ENCODE peak calls at places on chromosomes 4 and X, in eight cellular contexts. One of them, this sample, is unnamed.

GRCh38 chr4:89123418-89123817 is 12.1 kb downstream of the TIGD2 start:
- DNase-seq in lower leg skin: no peak
- DNase-seq in mesothelial cell of epicardium: no peak
- DNase-seq in AG09319: no peak
- DNase-seq in neural crest cell: no peak
- DNase-seq in cardiac muscle cell: no peak
- DNase-seq in GM13976: no peak
- DNase-seq in AG09309: no peak
- DNase-seq in this sample: peak; percentile 5

GRCh38 chr4:43296946-43297528 is 404.5 kb downstream of the GRXCR1 start:
- DNase-seq in mesothelial cell of epicardium: no peak
- DNase-seq in neural crest cell: no peak
- DNase-seq in lower leg skin: no peak
- DNase-seq in GM13976: no peak
- DNase-seq in AG09309: no peak
- DNase-seq in AG09319: no peak
- DNase-seq in cardiac muscle cell: no peak
- DNase-seq in this sample: no peak

GRCh38 chrX:22338740-22339139 is 66.0 kb downstream of the CBLL2 start:
- DNase-seq in mesothelial cell of epicardium: no peak
- DNase-seq in neural crest cell: no peak
- DNase-seq in GM13976: no peak
- DNase-seq in AG09319: no peak
- DNase-seq in lower leg skin: no peak
- DNase-seq in AG09309: no peak
- DNase-seq in cardiac muscle cell: no peak
- DNase-seq in this sample: no peak

GRCh38 chr4:108370291-108370690 is 201.6 kb upstream of the LEF1 start:
- DNase-seq in lower leg skin: no peak
- DNase-seq in AG09309: no peak
- DNase-seq in mesothelial cell of epicardium: no peak
- DNase-seq in GM13976: no peak
- DNase-seq in AG09319: no peak
- DNase-seq in neural crest cell: no peak
- DNase-seq in cardiac muscle cell: no peak
- DNase-seq in this sample: no peak

GRCh38 chr4:77712675-77713074 is 106.5 kb downstream of the CNOT6L start:
- DNase-seq in mesothelial cell of epicardium: no peak
- DNase-seq in neural crest cell: no peak
- DNase-seq in AG09309: no peak
- DNase-seq in GM13976: no peak
- DNase-seq in AG09319: no peak
- DNase-seq in lower leg skin: no peak
- DNase-seq in cardiac muscle cell: no peak
- DNase-seq in this sample: no peak

GRCh38 chrX:128728943-128729342 is 676.7 kb upstream of the ACTRT1 start:
- DNase-seq in GM13976: no peak
- DNase-seq in lower leg skin: no peak
- DNase-seq in AG09319: no peak
- DNase-seq in neural crest cell: no peak
- DNase-seq in cardiac muscle cell: no peak
- DNase-seq in mesothelial cell of epicardium: no peak
- DNase-seq in AG09309: no peak
- DNase-seq in this sample: no peak

GRCh38 chr4:109979932-109980717 is 67.4 kb downstream of the EGF start:
- DNase-seq in neural crest cell: no peak
- DNase-seq in cardiac muscle cell: peak; percentile 29
- DNase-seq in GM13976: no peak
- DNase-seq in mesothelial cell of epicardium: no peak
- DNase-seq in lower leg skin: no peak
- DNase-seq in AG09319: no peak
- DNase-seq in AG09309: peak; percentile 42
- DNase-seq in this sample: peak; percentile 55

GRCh38 chr4:99815597-99816011 is 1.0 kb upstream of the DAPP1 start:
- DNase-seq in cardiac muscle cell: peak; percentile 10
- DNase-seq in AG09319: no peak
- DNase-seq in GM13976: no peak
- DNase-seq in lower leg skin: peak; percentile 66
- DNase-seq in AG09309: no peak
- DNase-seq in mesothelial cell of epicardium: no peak
- DNase-seq in neural crest cell: no peak
- DNase-seq in this sample: peak; percentile 79

GRCh38 chr4:139223682-139224317 is 46.8 kb upstream of the ELF2 start:
- DNase-seq in neural crest cell: no peak
- DNase-seq in GM13976: no peak
- DNase-seq in lower leg skin: no peak
- DNase-seq in AG09309: no peak
- DNase-seq in cardiac muscle cell: peak; percentile 82
- DNase-seq in mesothelial cell of epicardium: no peak
- DNase-seq in AG09319: no peak
- DNase-seq in this sample: no peak

GRCh38 chrX:154046262-154046771 is 26.6 kb upstream of the IRAK1 start:
- DNase-seq in lower leg skin: peak; percentile 34
- DNase-seq in GM13976: no peak
- DNase-seq in mesothelial cell of epicardium: no peak
- DNase-seq in neural crest cell: no peak
- DNase-seq in AG09319: peak; percentile 64
- DNase-seq in AG09309: peak; percentile 58
- DNase-seq in cardiac muscle cell: peak; percentile 94
- DNase-seq in this sample: no peak

GRCh38 chr4:151371045-151371605 is 37.9 kb upstream of the FHIP1A start:
- DNase-seq in neural crest cell: no peak
- DNase-seq in AG09309: no peak
- DNase-seq in mesothelial cell of epicardium: no peak
- DNase-seq in AG09319: peak; percentile 42
- DNase-seq in lower leg skin: no peak
- DNase-seq in cardiac muscle cell: peak; percentile 22
- DNase-seq in GM13976: no peak
- DNase-seq in this sample: no peak

GRCh38 chr4:119037709-119038463 is 97.7 kb upstream of the MYOZ2 start:
- DNase-seq in mesothelial cell of epicardium: no peak
- DNase-seq in lower leg skin: no peak
- DNase-seq in GM13976: no peak
- DNase-seq in AG09319: no peak
- DNase-seq in AG09309: peak; percentile 42
- DNase-seq in cardiac muscle cell: peak; percentile 54
- DNase-seq in neural crest cell: no peak
- DNase-seq in this sample: no peak

GRCh38 chr4:77076889-77077635 is 1.3 kb upstream of the CCNI start:
- DNase-seq in AG09309: no peak
- DNase-seq in neural crest cell: no peak
- DNase-seq in lower leg skin: no peak
- DNase-seq in mesothelial cell of epicardium: no peak
- DNase-seq in AG09319: no peak
- DNase-seq in GM13976: no peak
- DNase-seq in cardiac muscle cell: no peak
- DNase-seq in this sample: no peak

GRCh38 chr4:107453987-107454386 is 266.0 kb downstream of the PAPSS1 start:
- DNase-seq in lower leg skin: no peak
- DNase-seq in mesothelial cell of epicardium: no peak
- DNase-seq in GM13976: no peak
- DNase-seq in neural crest cell: no peak
- DNase-seq in cardiac muscle cell: peak; percentile 0
- DNase-seq in AG09309: no peak
- DNase-seq in AG09319: no peak
- DNase-seq in this sample: no peak

GRCh38 chr4:15318621-15319348 is 109.0 kb upstream of the C1QTNF7 start:
- DNase-seq in AG09319: peak; percentile 49
- DNase-seq in cardiac muscle cell: no peak
- DNase-seq in GM13976: no peak
- DNase-seq in AG09309: no peak
- DNase-seq in lower leg skin: no peak
- DNase-seq in mesothelial cell of epicardium: no peak
- DNase-seq in neural crest cell: no peak
- DNase-seq in this sample: no peak

GRCh38 chrX:77668391-77669237 is 117.4 kb downstream of the ATRX start:
- DNase-seq in GM13976: no peak
- DNase-seq in AG09319: no peak
- DNase-seq in AG09309: no peak
- DNase-seq in neural crest cell: no peak
- DNase-seq in mesothelial cell of epicardium: no peak
- DNase-seq in cardiac muscle cell: peak; percentile 49
- DNase-seq in lower leg skin: no peak
- DNase-seq in this sample: peak; percentile 2

GRCh38 chr4:4376074-4376473 is 10.8 kb upstream of the NSG1 start:
- DNase-seq in lower leg skin: no peak
- DNase-seq in cardiac muscle cell: no peak
- DNase-seq in neural crest cell: no peak
- DNase-seq in GM13976: no peak
- DNase-seq in AG09319: no peak
- DNase-seq in mesothelial cell of epicardium: no peak
- DNase-seq in AG09309: no peak
- DNase-seq in this sample: no peak

GRCh38 chr4:75009138-75009537 is 76.2 kb downstream of the PARM1 start:
- DNase-seq in cardiac muscle cell: no peak
- DNase-seq in GM13976: no peak
- DNase-seq in AG09309: no peak
- DNase-seq in lower leg skin: no peak
- DNase-seq in neural crest cell: no peak
- DNase-seq in mesothelial cell of epicardium: no peak
- DNase-seq in AG09319: no peak
- DNase-seq in this sample: no peak

DNA sequence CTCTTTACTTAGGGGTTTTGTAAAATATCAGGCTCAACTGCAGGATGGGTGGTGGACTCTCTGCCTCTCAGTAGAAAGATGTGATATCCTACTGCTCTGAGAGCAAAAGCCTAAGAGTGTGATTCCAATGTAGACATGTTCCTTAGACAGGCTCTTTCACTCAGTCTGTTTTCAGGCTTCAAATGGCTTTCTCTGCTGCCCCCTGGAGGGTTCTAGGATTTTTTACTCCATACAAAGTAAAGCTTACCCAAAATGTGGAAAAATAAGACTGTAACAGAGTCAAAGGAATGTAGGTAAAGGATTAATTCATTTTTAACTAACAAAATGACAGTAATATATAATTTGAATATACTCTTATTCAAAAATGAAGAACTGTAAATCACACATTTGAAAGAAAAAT is 32.1 kb downstream of the ZGRF1 start:
- DNase-seq in neural crest cell: peak; percentile 52
- DNase-seq in cardiac muscle cell: peak; percentile 75
- DNase-seq in AG09309: peak; percentile 25
- DNase-seq in GM13976: peak; percentile 54
- DNase-seq in AG09319: peak; percentile 30
- DNase-seq in lower leg skin: peak; percentile 25
- DNase-seq in mesothelial cell of epicardium: no peak
- DNase-seq in this sample: peak; percentile 49
- TF ChIP-seq CTCF in neural crest cell: peak; percentile 78
- TF ChIP-seq CTCF in cardiac muscle cell: peak; percentile 72
- TF ChIP-seq CTCF in AG09309: peak; percentile 72
- TF ChIP-seq CTCF in GM13976: peak; percentile 44
- TF ChIP-seq CTCF in AG09319: peak; percentile 75
- TF ChIP-seq CTCF in lower leg skin: no peak
- TF ChIP-seq CTCF in mesothelial cell of epicardium: peak; percentile 43
- TF ChIP-seq CTCF in this sample: peak; percentile 64

GRCh38 chr4:1448589-1449420 is 42.6 kb upstream of the NKX1-1 start:
- DNase-seq in AG09319: no peak
- DNase-seq in lower leg skin: no peak
- DNase-seq in neural crest cell: no peak
- DNase-seq in AG09309: no peak
- DNase-seq in mesothelial cell of epicardium: no peak
- DNase-seq in GM13976: no peak
- DNase-seq in cardiac muscle cell: no peak
- DNase-seq in this sample: no peak
- TF ChIP-seq CTCF in AG09319: no peak
- TF ChIP-seq CTCF in lower leg skin: no peak
- TF ChIP-seq CTCF in neural crest cell: no peak
- TF ChIP-seq CTCF in AG09309: no peak
- TF ChIP-seq CTCF in mesothelial cell of epicardium: no peak
- TF ChIP-seq CTCF in GM13976: no peak
- TF ChIP-seq CTCF in cardiac muscle cell: no peak
- TF ChIP-seq CTCF in this sample: no peak

DNA sequence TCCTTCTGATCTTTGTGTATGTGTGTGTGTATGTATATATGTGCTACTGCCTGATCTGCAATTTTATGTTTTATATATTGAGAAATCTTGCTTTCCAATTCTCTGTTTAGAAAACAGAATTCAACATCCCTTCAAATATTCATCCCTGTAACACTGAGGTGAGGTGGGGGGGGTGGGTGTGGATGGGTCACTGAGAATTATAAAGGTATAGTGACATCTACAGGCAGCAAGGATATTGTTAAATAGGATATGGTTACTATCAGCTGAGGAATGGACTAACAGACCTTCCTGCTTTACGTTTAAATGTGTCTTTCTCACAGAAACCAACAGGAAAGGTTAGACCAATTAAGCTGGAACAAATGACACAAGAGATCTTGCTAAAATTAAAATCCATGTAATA is 19.0 kb upstream of the MAGEB2 start:
- DNase-seq in neural crest cell: no peak
- DNase-seq in AG09319: no peak
- DNase-seq in lower leg skin: no peak
- DNase-seq in cardiac muscle cell: peak; percentile 6
- DNase-seq in GM13976: no peak
- DNase-seq in mesothelial cell of epicardium: no peak
- DNase-seq in AG09309: no peak
- DNase-seq in this sample: peak; percentile 28
- TF ChIP-seq CTCF in neural crest cell: peak; percentile 58
- TF ChIP-seq CTCF in AG09319: no peak
- TF ChIP-seq CTCF in lower leg skin: no peak
- TF ChIP-seq CTCF in cardiac muscle cell: no peak
- TF ChIP-seq CTCF in GM13976: no peak
- TF ChIP-seq CTCF in mesothelial cell of epicardium: no peak
- TF ChIP-seq CTCF in AG09309: no peak
- TF ChIP-seq CTCF in this sample: no peak

DNA sequence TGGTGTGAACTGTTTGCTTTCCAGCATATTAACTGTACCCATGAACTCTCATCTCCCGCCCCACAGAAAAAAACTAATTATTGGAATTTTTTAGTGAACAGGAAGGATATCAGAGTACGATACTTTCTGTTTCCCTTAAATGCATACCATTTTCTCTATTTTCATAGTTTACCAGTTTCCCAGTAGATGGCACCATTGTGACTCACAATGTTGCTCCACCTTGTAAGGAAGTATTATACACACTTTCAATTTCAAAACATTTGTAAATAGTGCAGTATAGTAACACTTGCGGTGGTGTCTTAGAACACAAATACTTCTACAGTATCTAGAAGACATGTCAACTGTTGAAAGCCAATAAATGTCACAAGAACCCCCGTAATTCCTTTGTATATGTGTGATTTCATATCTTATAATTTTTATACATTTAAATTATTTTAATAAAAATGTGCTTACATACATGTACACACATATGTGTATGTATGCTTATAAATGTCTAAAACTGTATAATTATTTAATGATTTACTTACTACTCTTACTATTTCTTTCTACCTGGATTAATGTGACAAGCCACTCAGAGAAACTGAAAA is 167.3 kb downstream of the SLIT2 start:
- DNase-seq in AG09319: peak; percentile 46
- DNase-seq in lower leg skin: no peak
- DNase-seq in AG09309: peak; percentile 57
- DNase-seq in GM13976: peak; percentile 34
- DNase-seq in cardiac muscle cell: peak; percentile 84
- DNase-seq in mesothelial cell of epicardium: no peak
- DNase-seq in neural crest cell: no peak
- DNase-seq in this sample: peak; percentile 31
- TF ChIP-seq CTCF in AG09319: peak; percentile 56
- TF ChIP-seq CTCF in lower leg skin: no peak
- TF ChIP-seq CTCF in AG09309: peak; percentile 52
- TF ChIP-seq CTCF in GM13976: peak; percentile 63
- TF ChIP-seq CTCF in cardiac muscle cell: peak; percentile 66
- TF ChIP-seq CTCF in mesothelial cell of epicardium: peak; percentile 42
- TF ChIP-seq CTCF in neural crest cell: peak; percentile 69
- TF ChIP-seq CTCF in this sample: peak; percentile 66